ENCODE peak calls at places on chromosomes 12 and 14, in four cellular contexts. P is SW 1271, W is M059J, B is neural progenitor cell. O is an unnamed sample.

GRCh38 chr14:29078810-29079522 is 312.4 kb downstream of the FOXG1 start:
- DNase-seq in P (no peak), W (no peak), B (no peak), O (no peak)

GRCh38 chr12:1815814-1816729 is 4.3 kb upstream of the LRTM2 start:
- DNase-seq in P (no peak), W (no peak), B (no peak), O (no peak)

GRCh38 chr12:23222801-23223200 is 597.8 kb downstream of the ETNK1 start:
- DNase-seq in P (no peak), W (peak; percentile 63), B (no peak), O (no peak)

GRCh38 chr12:4825139-4825858 is 84.4 kb upstream of the KCNA1 start:
- DNase-seq in P (peak; percentile 15), W (peak; percentile 9), B (no peak), O (no peak)

GRCh38 chr12:22215467-22216253 is 118.8 kb downstream of the ST8SIA1 start:
- DNase-seq in P (no peak), W (no peak), B (no peak), O (no peak)

GRCh38 chr12:132391326-132392041 is 62.1 kb upstream of the GALNT9 start:
- DNase-seq in P (no peak), W (no peak), B (no peak), O (no peak)

GRCh38 chr14:22570132-22570949 is 18.7 kb downstream of the DAD1 start:
- DNase-seq in P (peak; percentile 82), W (peak; percentile 81), B (peak; percentile 92), O (peak; percentile 85)

GRCh38 chr12:89857652-89858274 is 149.1 kb upstream of the ATP2B1 start:
- DNase-seq in P (no peak), W (no peak), B (no peak), O (no peak)

GRCh38 chr14:103624860-103625259 is 4.2 kb upstream of the KLC1 start:
- DNase-seq in P (peak; percentile 76), W (peak; percentile 76), B (peak; percentile 31), O (peak; percentile 72)

GRCh38 chr12:27133022-27133590 is 50.7 kb upstream of the C12orf71 start:
- DNase-seq in P (no peak), W (no peak), B (no peak), O (no peak)

GRCh38 chr14:33364536-33364935 is 425.9 kb downstream of the NPAS3 start:
- DNase-seq in P (no peak), W (no peak), B (peak; percentile 65), O (no peak)

GRCh38 chr14:83347874-83348273 is 1814.2 kb upstream of the SEL1L start:
- DNase-seq in P (no peak), W (no peak), B (no peak), O (no peak)

GRCh38 chr14:76011959-76012802 is 26.6 kb downstream of the IFT43 start:
- DNase-seq in P (no peak), W (no peak), B (peak; percentile 3), O (peak; percentile 21)

GRCh38 chr12:112839386-112839972 is 47.9 kb downstream of the RPH3A start:
- DNase-seq in P (peak; percentile 92), W (peak; percentile 98), B (no peak), O (no peak)

GRCh38 chr14:67392123-67392522 is 19.8 kb downstream of the PLEK2 start:
- DNase-seq in P (no peak), W (no peak), B (no peak), O (no peak)

GRCh38 chr12:46221255-46222128 is 47.4 kb downstream of the SLC38A1 start:
- DNase-seq in P (peak; percentile 51), W (peak; percentile 87), B (no peak), O (no peak)

GRCh38 chr12:91211869-91212268 is 29.3 kb upstream of the DCN start:
- DNase-seq in P (no peak), W (no peak), B (no peak), O (no peak)

GRCh38 chr12:65500121-65500846 is 221.8 kb downstream of the MSRB3 start:
- DNase-seq in P (no peak), W (peak; percentile 81), B (no peak), O (no peak)

GRCh38 chr12:119202544-119202943 is 23.8 kb downstream of the HSPB8 start:
- DNase-seq in P (no peak), W (no peak), B (no peak), O (no peak)

GRCh38 chr14:68148276-68148675 is 328.7 kb downstream of the RAD51B start:
- DNase-seq in P (peak; percentile 20), W (no peak), B (no peak), O (no peak)

GRCh38 chr14:39366460-39367386 is 65.5 kb downstream of the FBXO33 start:
- DNase-seq in P (no peak), W (no peak), B (peak; percentile 4), O (no peak)

GRCh38 chr12:17079251-17079909 is 473.4 kb upstream of the LMO3 start:
- DNase-seq in P (peak; percentile 25), W (no peak), B (no peak), O (no peak)

GRCh38 chr14:26598081-26598671 is 343 bp upstream of the NOVA1 start:
- DNase-seq in P (peak; percentile 94), W (peak; percentile 14), B (peak; percentile 97), O (peak; percentile 92)

GRCh38 chr12:67774983-67775587 is 126.5 kb downstream of the DYRK2 start:
- DNase-seq in P (no peak), W (peak; percentile 59), B (no peak), O (no peak)

GRCh38 chr12:92121826-92122225 is 23.8 kb downstream of the BTG1 start:
- DNase-seq in P (no peak), W (no peak), B (no peak), O (no peak)

GRCh38 chr12:85000766-85001165 is 35.3 kb downstream of the TSPAN19 start:
- DNase-seq in P (no peak), W (no peak), B (no peak), O (no peak)

GRCh38 chr14:106652494-106652893 is 1126.1 kb downstream of the TMEM121 start:
- DNase-seq in P (no peak), W (no peak), B (no peak), O (no peak)

GRCh38 chr14:55354500-55354899 is 57.1 kb downstream of the ATG14 start:
- DNase-seq in P (peak; percentile 19), W (peak; percentile 54), B (peak; percentile 78), O (peak; percentile 53)

GRCh38 chr12:123149088-123149827 is 1.6 kb downstream of the PITPNM2 start:
- DNase-seq in P (no peak), W (no peak), B (no peak), O (no peak)

GRCh38 chr12:32139064-32139421 is 32.4 kb downstream of the BICD1 start:
- DNase-seq in P (no peak), W (peak; percentile 58), B (peak; percentile 24), O (peak; percentile 11)

GRCh38 chr12:121131941-121132341 is 735 bp upstream of the P2RX7 start:
- DNase-seq in P (no peak), W (no peak), B (no peak), O (no peak)

GRCh38 chr12:14322403-14322802 is 43.1 kb upstream of the ATF7IP start:
- DNase-seq in P (no peak), W (no peak), B (no peak), O (no peak)

GRCh38 chr12:49187184-49187583 is 1.7 kb downstream of the TUBA1A start:
- DNase-seq in P (no peak), W (peak; percentile 15), B (peak; percentile 42), O (peak; percentile 21)

GRCh38 chr14:74491952-74492351 is 1.2 kb downstream of the NPC2 start:
- DNase-seq in P (peak; percentile 7), W (peak; percentile 68), B (peak; percentile 50), O (no peak)